ENCODE peak calls at places on chromosome 11, in eight cellular contexts. O, Z, E, B, T, M, F and K are unnamed samples.

GRCh38 chr11:122700676-122701075 is 45.2 kb downstream of the UBASH3B start:
- DNase-seq in E (no peak), O (no peak), B (no peak), Z (no peak), T (no peak), M (no peak), F (no peak), K (no peak)

GRCh38 chr11:92226331-92227232 is 2.0 kb downstream of the FAT3 start:
- DNase-seq in T (no peak), B (peak; percentile 55), F (no peak), Z (peak; percentile 18), O (no peak), E (peak; percentile 2), M (no peak), K (no peak)

GRCh38 chr11:8219257-8220021 is 44.2 kb downstream of the LMO1 start:
- DNase-seq in B (peak; percentile 68), O (peak; percentile 67), E (peak; percentile 48), T (peak; percentile 20), F (no peak), Z (peak; percentile 62), M (peak; percentile 67), K (no peak)

GRCh38 chr11:9155930-9156329 is 64.5 kb upstream of the SCUBE2 start:
- DNase-seq in O (no peak), Z (no peak), M (no peak), F (no peak), E (no peak), T (no peak), B (no peak), K (no peak)

GRCh38 chr11:8016396-8016949 is 29.3 kb downstream of the EIF3F start:
- DNase-seq in B (peak; percentile 20), Z (no peak), E (no peak), T (no peak), O (no peak), F (no peak), M (no peak), K (no peak)

GRCh38 chr11:112176077-112176476 is 765 bp downstream of the BCO2 start:
- DNase-seq in M (no peak), E (peak; percentile 89), O (no peak), F (no peak), B (no peak), Z (no peak), T (no peak), K (no peak)

GRCh38 chr11:93113824-93114223 is 84.0 kb downstream of the SLC36A4 start:
- DNase-seq in F (no peak), B (no peak), M (no peak), O (no peak), T (no peak), Z (no peak), E (no peak), K (no peak)

GRCh38 chr11:61198948-61199523 is 4.3 kb upstream of the PGA3 start:
- DNase-seq in F (no peak), B (no peak), M (no peak), T (no peak), Z (no peak), E (no peak), O (no peak), K (no peak)

GRCh38 chr11:37107415-37107814 is 509.4 kb upstream of the RAG2 start:
- DNase-seq in Z (no peak), T (no peak), F (no peak), O (peak; percentile 27), M (no peak), E (no peak), B (no peak), K (no peak)

GRCh38 chr11:23797624-23798419 is 699.0 kb upstream of the LUZP2 start:
- DNase-seq in B (no peak), O (peak; percentile 13), M (no peak), Z (no peak), E (no peak), F (no peak), T (no peak), K (no peak)

GRCh38 chr11:76620471-76620870 is 50.1 kb downstream of the LRRC32 start:
- DNase-seq in O (peak; percentile 79), M (peak; percentile 93), Z (no peak), E (peak; percentile 85), F (no peak), T (peak; percentile 32), B (peak; percentile 94), K (no peak)

GRCh38 chr11:73939096-73939495 is 11.7 kb upstream of the DNAJB13 start:
- DNase-seq in F (no peak), Z (no peak), T (peak; percentile 38), E (peak; percentile 16), B (peak; percentile 15), M (no peak), O (peak; percentile 17), K (no peak)

GRCh38 chr11:29029452-29029851 is 921.3 kb downstream of the METTL15 start:
- DNase-seq in F (no peak), Z (no peak), B (peak; percentile 27), T (no peak), E (peak; percentile 9), O (peak; percentile 13), M (no peak), K (no peak)

GRCh38 chr11:30698425-30698824 is 112.3 kb upstream of the MPPED2 start:
- DNase-seq in F (no peak), E (no peak), M (no peak), T (no peak), Z (no peak), B (no peak), O (no peak), K (no peak)

GRCh38 chr11:118921121-118921928 is 4.4 kb downstream of the BCL9L start:
- DNase-seq in O (peak; percentile 77), T (no peak), M (peak; percentile 96), B (peak; percentile 90), E (peak; percentile 97), F (peak; percentile 81), Z (peak; percentile 69), K (no peak)

GRCh38 chr11:113419426-113420003 is 31.9 kb downstream of the ANKK1 start:
- DNase-seq in O (no peak), B (no peak), E (no peak), Z (no peak), T (no peak), M (no peak), F (no peak), K (no peak)

GRCh38 chr11:79150966-79151365 is 289.9 kb downstream of the TENM4 start:
- DNase-seq in B (no peak), E (no peak), Z (no peak), T (no peak), O (peak; percentile 45), F (no peak), M (no peak), K (no peak)

GRCh38 chr11:11025087-11025486 is 167.2 kb upstream of the ZBED5 start:
- DNase-seq in B (peak; percentile 87), M (no peak), E (no peak), T (no peak), F (no peak), O (peak; percentile 71), Z (no peak), K (no peak)

GRCh38 chr11:8805256-8805655 is 105.7 kb upstream of the AKIP1 start:
- DNase-seq in T (no peak), O (no peak), M (no peak), Z (no peak), F (no peak), B (no peak), E (no peak), K (no peak)

GRCh38 chr11:529740-530411 is 5.5 kb downstream of the HRAS start:
- DNase-seq in Z (peak; percentile 31), B (no peak), T (no peak), O (no peak), F (no peak), E (no peak), M (no peak), K (no peak)

GRCh38 chr11:526192-526591 is 9.2 kb downstream of the HRAS start:
- DNase-seq in Z (peak; percentile 23), F (no peak), T (no peak), M (no peak), O (no peak), E (no peak), B (no peak), K (no peak)

GRCh38 chr11:530960-531825 is 4.2 kb downstream of the HRAS start:
- DNase-seq in O (no peak), M (no peak), T (no peak), E (no peak), Z (no peak), B (no peak), F (peak; percentile 67), K (no peak)

GRCh38 chr11:528166-528814 is 7.1 kb downstream of the HRAS start:
- DNase-seq in E (no peak), O (no peak), T (no peak), F (no peak), M (no peak), B (no peak), Z (peak; percentile 25), K (no peak)

GRCh38 chr11:528815-529728 is 6.3 kb downstream of the HRAS start:
- DNase-seq in O (no peak), F (peak; percentile 60), T (no peak), B (no peak), M (no peak), E (no peak), Z (peak; percentile 27), K (no peak)
- H3K4me3 ChIP-seq in O (no peak overlapping the region), F (no peak overlapping the region), T (no peak overlapping the region), B (no peak overlapping the region), M (no peak overlapping the region), E (no peak overlapping the region), Z (no peak overlapping the region), K (no peak overlapping the region)

GRCh38 chr11:85811624-85812023 is 683 bp upstream of the SYTL2 start:
- DNase-seq in O (no peak), M (no peak), T (no peak), F (no peak), B (no peak), Z (peak; percentile 19), E (no peak), K (no peak)
- H3K4me3 ChIP-seq in O (peak overlapping the region; percentile 77), M (no peak overlapping the region), T (peak overlapping the region; percentile 47), F (no peak overlapping the region), B (peak overlapping the region; percentile 71), Z (no peak overlapping the region), E (peak overlapping the region; percentile 66), K (peak overlapping the region; percentile 62)

DNA sequence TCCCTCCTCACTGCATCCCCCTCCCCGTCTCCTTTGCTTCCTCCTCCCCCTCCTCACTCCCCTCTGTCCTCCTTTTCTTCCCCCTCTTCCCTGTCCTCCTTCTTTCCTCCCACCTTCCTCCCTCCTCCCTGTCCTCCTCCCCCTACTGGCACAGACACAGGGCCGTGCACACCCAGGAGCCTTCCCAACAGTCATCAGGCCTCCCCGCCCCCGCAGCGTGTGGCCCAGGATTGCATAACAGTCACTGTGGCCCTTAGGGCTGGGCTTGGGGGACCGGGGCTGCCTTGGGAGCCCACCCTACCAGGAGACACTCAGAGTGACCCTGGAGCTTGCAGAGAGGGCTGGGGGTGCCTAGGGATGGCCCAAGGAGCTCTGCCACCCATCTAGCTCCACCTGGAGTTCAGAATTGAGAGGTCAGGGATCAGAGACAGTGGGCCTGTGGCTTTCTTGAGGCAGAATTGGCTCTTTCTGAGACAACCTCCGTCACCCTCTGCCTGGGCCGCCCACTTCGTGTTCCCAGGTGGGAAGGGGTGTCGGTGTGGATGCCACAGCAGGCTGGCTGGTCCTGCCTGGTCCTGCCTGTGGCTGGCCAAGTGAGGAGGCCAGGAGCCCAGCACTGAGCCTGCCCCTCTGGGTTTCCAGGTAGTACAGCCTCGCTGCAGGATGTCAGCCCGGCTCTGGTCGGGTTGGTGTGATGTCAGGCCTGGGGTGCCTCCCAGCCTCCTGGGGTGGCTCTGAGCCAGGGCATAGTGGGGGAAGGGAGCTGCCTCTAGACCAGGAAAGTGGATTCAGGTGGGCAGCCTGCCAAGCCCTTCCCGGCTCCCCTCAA is 1.6 kb downstream of the SPI1 start:
- DNase-seq in T (no peak), B (peak; percentile 23), E (no peak), M (no peak), Z (no peak), O (no peak), F (no peak), K (no peak)
- H3K4me3 ChIP-seq in T (no peak overlapping the region), B (no peak overlapping the region), E (no peak overlapping the region), M (no peak overlapping the region), Z (no peak overlapping the region), O (no peak overlapping the region), F (no peak overlapping the region), K (no peak overlapping the region)

GRCh38 chr11:34356918-34357645 is 728 bp downstream of the ABTB2 start:
- DNase-seq in T (no peak), O (peak; percentile 52), Z (peak; percentile 70), M (peak; percentile 70), B (peak; percentile 80), F (peak; percentile 75), E (peak; percentile 68), K (peak; percentile 51)
- H3K4me3 ChIP-seq in T (peak overlapping the region; percentile 70), O (peak overlapping the region; percentile 86), Z (peak overlapping the region; percentile 36), M (peak overlapping the region; percentile 66), B (peak overlapping the region; percentile 87), F (peak overlapping the region; percentile 46), E (peak overlapping the region; percentile 76), K (no peak overlapping the region)